ENCODE peak calls at places on chromosomes 12 and 14, in ten cellular contexts. One of them, this sample, is unnamed.

GRCh38 chr14:95263527-95264231 is 56.0 kb downstream of the CLMN start:
- DNase-seq in tibial artery: no peak
- DNase-seq in endothelial cell: no peak
- DNase-seq in NB4: no peak
- DNase-seq in WTC11: no peak
- DNase-seq in K562: no peak
- DNase-seq in GM10248: no peak
- DNase-seq in lower leg skin: no peak
- DNase-seq in heart left ventricle: no peak
- DNase-seq in body of pancreas: no peak
- DNase-seq in this sample: no peak

GRCh38 chr14:99604766-99605298 is 825 bp upstream of the CCDC85C start:
- DNase-seq in tibial artery: peak; percentile 72
- DNase-seq in endothelial cell: peak; percentile 62
- DNase-seq in NB4: peak; percentile 56
- DNase-seq in WTC11: peak; percentile 46
- DNase-seq in K562: peak; percentile 22
- DNase-seq in GM10248: no peak
- DNase-seq in lower leg skin: no peak
- DNase-seq in heart left ventricle: no peak
- DNase-seq in body of pancreas: peak; percentile 53
- DNase-seq in this sample: peak; percentile 66

GRCh38 chr12:51726931-51727330 is 121.6 kb downstream of the FIGNL2 start:
- DNase-seq in tibial artery: no peak
- DNase-seq in endothelial cell: no peak
- DNase-seq in NB4: no peak
- DNase-seq in WTC11: no peak
- DNase-seq in K562: no peak
- DNase-seq in GM10248: no peak
- DNase-seq in lower leg skin: no peak
- DNase-seq in heart left ventricle: no peak
- DNase-seq in body of pancreas: no peak
- DNase-seq in this sample: no peak

GRCh38 chr14:69101331-69101826 is 51.5 kb downstream of the DCAF5 start:
- DNase-seq in tibial artery: no peak
- DNase-seq in endothelial cell: no peak
- DNase-seq in NB4: peak; percentile 81
- DNase-seq in WTC11: no peak
- DNase-seq in K562: peak; percentile 45
- DNase-seq in GM10248: peak; percentile 15
- DNase-seq in lower leg skin: no peak
- DNase-seq in heart left ventricle: no peak
- DNase-seq in body of pancreas: peak; percentile 27
- DNase-seq in this sample: no peak

GRCh38 chr12:113198286-113198685 is 12.8 kb downstream of the RITA1 start:
- DNase-seq in tibial artery: no peak
- DNase-seq in endothelial cell: no peak
- DNase-seq in NB4: no peak
- DNase-seq in WTC11: no peak
- DNase-seq in K562: no peak
- DNase-seq in GM10248: no peak
- DNase-seq in lower leg skin: no peak
- DNase-seq in heart left ventricle: no peak
- DNase-seq in body of pancreas: no peak
- DNase-seq in this sample: no peak

GRCh38 chr12:38907171-38907923 is 2.0 kb upstream of the CPNE8 start:
- DNase-seq in tibial artery: no peak
- DNase-seq in endothelial cell: no peak
- DNase-seq in NB4: no peak
- DNase-seq in WTC11: no peak
- DNase-seq in K562: no peak
- DNase-seq in GM10248: no peak
- DNase-seq in lower leg skin: no peak
- DNase-seq in heart left ventricle: no peak
- DNase-seq in body of pancreas: no peak
- DNase-seq in this sample: peak; percentile 21

GRCh38 chr12:30970559-30971202 is 44.1 kb downstream of the TSPAN11 start:
- DNase-seq in tibial artery: no peak
- DNase-seq in endothelial cell: no peak
- DNase-seq in NB4: no peak
- DNase-seq in WTC11: no peak
- DNase-seq in K562: no peak
- DNase-seq in GM10248: no peak
- DNase-seq in lower leg skin: peak; percentile 27
- DNase-seq in heart left ventricle: peak; percentile 56
- DNase-seq in body of pancreas: no peak
- DNase-seq in this sample: no peak

GRCh38 chr12:11863478-11863906 is 207.2 kb upstream of the BCL2L14 start:
- DNase-seq in tibial artery: peak; percentile 80
- DNase-seq in endothelial cell: no peak
- DNase-seq in NB4: no peak
- DNase-seq in WTC11: no peak
- DNase-seq in K562: no peak
- DNase-seq in GM10248: no peak
- DNase-seq in lower leg skin: no peak
- DNase-seq in heart left ventricle: peak; percentile 71
- DNase-seq in body of pancreas: peak; percentile 36
- DNase-seq in this sample: no peak

GRCh38 chr12:86228656-86229055 is 27.5 kb downstream of the MGAT4C start:
- DNase-seq in tibial artery: no peak
- DNase-seq in endothelial cell: no peak
- DNase-seq in NB4: no peak
- DNase-seq in WTC11: no peak
- DNase-seq in K562: no peak
- DNase-seq in GM10248: no peak
- DNase-seq in lower leg skin: no peak
- DNase-seq in heart left ventricle: no peak
- DNase-seq in body of pancreas: no peak
- DNase-seq in this sample: no peak

GRCh38 chr14:68574906-68575305 is 218.0 kb downstream of the ZFP36L1 start:
- DNase-seq in tibial artery: peak; percentile 63
- DNase-seq in endothelial cell: no peak
- DNase-seq in NB4: no peak
- DNase-seq in WTC11: no peak
- DNase-seq in K562: no peak
- DNase-seq in GM10248: no peak
- DNase-seq in lower leg skin: no peak
- DNase-seq in heart left ventricle: no peak
- DNase-seq in body of pancreas: no peak
- DNase-seq in this sample: no peak

GRCh38 chr14:45716506-45716905 is 463.5 kb upstream of the MIS18BP1 start:
- DNase-seq in tibial artery: no peak
- DNase-seq in endothelial cell: peak; percentile 9
- DNase-seq in NB4: peak; percentile 8
- DNase-seq in WTC11: no peak
- DNase-seq in K562: peak; percentile 2
- DNase-seq in GM10248: no peak
- DNase-seq in lower leg skin: no peak
- DNase-seq in heart left ventricle: no peak
- DNase-seq in body of pancreas: no peak
- DNase-seq in this sample: no peak

GRCh38 chr14:65788876-65789859 is 376.6 kb downstream of the FUT8 start:
- DNase-seq in tibial artery: no peak
- DNase-seq in endothelial cell: no peak
- DNase-seq in NB4: no peak
- DNase-seq in WTC11: no peak
- DNase-seq in K562: no peak
- DNase-seq in GM10248: no peak
- DNase-seq in lower leg skin: no peak
- DNase-seq in heart left ventricle: no peak
- DNase-seq in body of pancreas: no peak
- DNase-seq in this sample: no peak

GRCh38 chr12:1670815-1671268 is 20.0 kb upstream of the ADIPOR2 start:
- DNase-seq in tibial artery: no peak
- DNase-seq in endothelial cell: no peak
- DNase-seq in NB4: no peak
- DNase-seq in WTC11: no peak
- DNase-seq in K562: no peak
- DNase-seq in GM10248: no peak
- DNase-seq in lower leg skin: no peak
- DNase-seq in heart left ventricle: no peak
- DNase-seq in body of pancreas: no peak
- DNase-seq in this sample: no peak

GRCh38 chr12:61348871-61349270 is 911.3 kb upstream of the USP15 start:
- DNase-seq in tibial artery: no peak
- DNase-seq in endothelial cell: no peak
- DNase-seq in NB4: no peak
- DNase-seq in WTC11: no peak
- DNase-seq in K562: no peak
- DNase-seq in GM10248: no peak
- DNase-seq in lower leg skin: no peak
- DNase-seq in heart left ventricle: no peak
- DNase-seq in body of pancreas: no peak
- DNase-seq in this sample: no peak

GRCh38 chr12:12474931-12475485 is 87.7 kb downstream of the DUSP16 start:
- DNase-seq in tibial artery: no peak
- DNase-seq in endothelial cell: no peak
- DNase-seq in NB4: peak; percentile 14
- DNase-seq in WTC11: no peak
- DNase-seq in K562: peak; percentile 35
- DNase-seq in GM10248: peak; percentile 83
- DNase-seq in lower leg skin: no peak
- DNase-seq in heart left ventricle: no peak
- DNase-seq in body of pancreas: no peak
- DNase-seq in this sample: peak; percentile 91

GRCh38 chr12:111437816-111438454 is 32.2 kb downstream of the SH2B3 start:
- DNase-seq in tibial artery: peak; percentile 83
- DNase-seq in endothelial cell: peak; percentile 3
- DNase-seq in NB4: peak; percentile 98
- DNase-seq in WTC11: no peak
- DNase-seq in K562: no peak
- DNase-seq in GM10248: no peak
- DNase-seq in lower leg skin: peak; percentile 65
- DNase-seq in heart left ventricle: peak; percentile 66
- DNase-seq in body of pancreas: no peak
- DNase-seq in this sample: no peak

GRCh38 chr14:49995162-49995561 is 102.3 kb downstream of the ARF6 start:
- DNase-seq in tibial artery: no peak
- DNase-seq in endothelial cell: no peak
- DNase-seq in NB4: no peak
- DNase-seq in WTC11: no peak
- DNase-seq in K562: no peak
- DNase-seq in GM10248: no peak
- DNase-seq in lower leg skin: no peak
- DNase-seq in heart left ventricle: no peak
- DNase-seq in body of pancreas: no peak
- DNase-seq in this sample: no peak

DNA sequence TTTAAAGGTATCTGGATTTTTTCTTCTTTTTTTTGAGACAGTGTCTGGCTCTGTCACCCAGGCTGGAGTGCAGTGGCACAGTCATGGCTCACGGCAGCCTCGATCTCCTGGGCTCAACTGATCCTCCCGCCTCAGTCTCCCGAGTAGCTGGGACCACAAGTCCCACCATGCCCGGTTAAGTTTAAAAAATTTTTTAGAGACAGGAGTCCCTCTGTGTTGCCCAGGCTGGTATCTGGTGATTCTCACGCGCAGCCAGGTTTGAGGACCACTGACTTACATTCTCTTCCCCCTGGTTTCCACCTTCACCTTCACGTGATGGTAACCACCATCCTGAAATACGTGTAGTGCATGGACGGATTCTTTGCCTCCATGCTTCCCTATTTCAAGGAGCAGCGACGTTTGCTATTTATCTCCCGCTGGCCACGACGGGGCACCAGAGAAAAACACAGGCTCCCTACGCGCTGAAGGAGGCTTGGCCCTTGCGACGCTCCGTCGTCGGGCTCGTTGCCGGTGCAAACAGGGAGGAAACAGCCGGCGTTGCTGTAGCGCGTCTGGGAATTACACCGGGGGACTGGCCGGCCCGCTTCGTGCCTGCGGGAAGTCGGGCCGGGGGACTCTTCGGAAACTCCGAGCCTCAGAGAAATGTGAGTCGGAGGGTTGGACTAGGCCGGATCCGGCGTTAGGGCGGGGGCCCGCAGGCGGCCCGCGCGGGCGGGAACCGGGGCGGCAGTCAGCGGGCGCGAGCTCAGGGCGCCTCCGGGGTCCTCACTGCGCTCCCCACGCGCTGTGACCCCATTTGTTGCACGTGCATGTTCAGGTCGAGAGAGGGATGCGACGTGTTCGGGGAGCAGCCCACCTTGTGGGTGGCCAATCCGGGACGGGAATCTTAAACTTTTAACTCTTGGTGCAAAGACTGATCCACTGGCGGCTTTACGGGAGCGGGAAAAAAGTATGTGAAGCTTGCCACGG is at the start of gene TCHP:
- DNase-seq in tibial artery: peak; percentile 90
- DNase-seq in endothelial cell: peak; percentile 78
- DNase-seq in NB4: peak; percentile 97
- DNase-seq in WTC11: peak; percentile 74
- DNase-seq in K562: peak; percentile 87
- DNase-seq in GM10248: peak; percentile 89
- DNase-seq in lower leg skin: peak; percentile 85
- DNase-seq in heart left ventricle: peak; percentile 90
- DNase-seq in body of pancreas: peak; percentile 87
- DNase-seq in this sample: peak; percentile 90
- TF ChIP-seq CTCF in tibial artery: no peak
- TF ChIP-seq CTCF in endothelial cell: no peak
- TF ChIP-seq CTCF in NB4: peak; percentile 43
- TF ChIP-seq CTCF in WTC11: no peak
- TF ChIP-seq CTCF in K562: peak; percentile 59
- TF ChIP-seq CTCF in GM10248: peak; percentile 50
- TF ChIP-seq CTCF in lower leg skin: no peak
- TF ChIP-seq CTCF in heart left ventricle: peak; percentile 60
- TF ChIP-seq CTCF in body of pancreas: peak; percentile 42
- TF ChIP-seq CTCF in this sample: peak; percentile 49

GRCh38 chr12:2794736-2795289 is at the start of gene FKBP4:
- DNase-seq in tibial artery: peak; percentile 96
- DNase-seq in endothelial cell: peak; percentile 83
- DNase-seq in NB4: peak; percentile 83
- DNase-seq in WTC11: peak; percentile 93
- DNase-seq in K562: peak; percentile 92
- DNase-seq in GM10248: peak; percentile 96
- DNase-seq in lower leg skin: peak; percentile 87
- DNase-seq in heart left ventricle: peak; percentile 93
- DNase-seq in body of pancreas: peak; percentile 91
- DNase-seq in this sample: peak; percentile 98
- TF ChIP-seq CTCF in tibial artery: no peak
- TF ChIP-seq CTCF in endothelial cell: no peak
- TF ChIP-seq CTCF in NB4: no peak
- TF ChIP-seq CTCF in WTC11: no peak
- TF ChIP-seq CTCF in K562: no peak
- TF ChIP-seq CTCF in GM10248: no peak
- TF ChIP-seq CTCF in lower leg skin: no peak
- TF ChIP-seq CTCF in heart left ventricle: no peak
- TF ChIP-seq CTCF in body of pancreas: no peak
- TF ChIP-seq CTCF in this sample: no peak

GRCh38 chr14:61260939-61261776 is 20.0 kb downstream of the TMEM30B start:
- DNase-seq in tibial artery: peak; percentile 65
- DNase-seq in endothelial cell: no peak
- DNase-seq in NB4: no peak
- DNase-seq in WTC11: no peak
- DNase-seq in K562: no peak
- DNase-seq in GM10248: no peak
- DNase-seq in lower leg skin: no peak
- DNase-seq in heart left ventricle: no peak
- DNase-seq in body of pancreas: peak; percentile 44
- DNase-seq in this sample: no peak
- TF ChIP-seq CTCF in tibial artery: no peak
- TF ChIP-seq CTCF in endothelial cell: no peak
- TF ChIP-seq CTCF in NB4: no peak
- TF ChIP-seq CTCF in WTC11: no peak
- TF ChIP-seq CTCF in K562: no peak
- TF ChIP-seq CTCF in GM10248: no peak
- TF ChIP-seq CTCF in lower leg skin: no peak
- TF ChIP-seq CTCF in heart left ventricle: no peak
- TF ChIP-seq CTCF in body of pancreas: no peak
- TF ChIP-seq CTCF in this sample: no peak

GRCh38 chr12:22709292-22709691 is 84.3 kb downstream of the ETNK1 start:
- DNase-seq in tibial artery: no peak
- DNase-seq in endothelial cell: no peak
- DNase-seq in NB4: peak; percentile 56
- DNase-seq in WTC11: no peak
- DNase-seq in K562: peak; percentile 39
- DNase-seq in GM10248: peak; percentile 53
- DNase-seq in lower leg skin: no peak
- DNase-seq in heart left ventricle: no peak
- DNase-seq in body of pancreas: no peak
- DNase-seq in this sample: peak; percentile 58
- TF ChIP-seq CTCF in tibial artery: peak; percentile 74
- TF ChIP-seq CTCF in endothelial cell: peak; percentile 63
- TF ChIP-seq CTCF in NB4: peak; percentile 15
- TF ChIP-seq CTCF in WTC11: peak; percentile 34
- TF ChIP-seq CTCF in K562: peak; percentile 33
- TF ChIP-seq CTCF in GM10248: no peak
- TF ChIP-seq CTCF in lower leg skin: no peak
- TF ChIP-seq CTCF in heart left ventricle: peak; percentile 53
- TF ChIP-seq CTCF in body of pancreas: no peak
- TF ChIP-seq CTCF in this sample: peak; percentile 35